ENCODE peak calls at places on chromosome X, in five cellular contexts. N, A, J, V and B are unnamed samples.

GRCh38 chrX:134237363-134237702 is 351 bp downstream of the CCDC160 start:
- DNase-seq in N (no peak), V (no peak), A (no peak), J (no peak), B (no peak)

GRCh38 chrX:16022580-16023170 is 100.7 kb upstream of the GRPR start:
- DNase-seq in A (no peak), V (no peak), N (no peak), J (no peak), B (no peak)

GRCh38 chrX:107654778-107655761 is 26.8 kb downstream of the PRPS1 start:
- DNase-seq in A (peak), V (peak), J (peak), N (no peak), B (peak)

GRCh38 chrX:19593684-19594083 is 78.4 kb upstream of the MAP3K15 start:
- DNase-seq in V (peak), J (no peak), N (no peak), A (no peak), B (no peak)

GRCh38 chrX:129679856-129680255 is 25.1 kb upstream of the APLN start:
- DNase-seq in V (no peak), A (no peak), N (no peak), J (no peak), B (no peak)

GRCh38 chrX:122890729-122891128 is 293.3 kb upstream of the GRIA3 start:
- DNase-seq in J (no peak), V (no peak), A (no peak), N (no peak), B (no peak)

GRCh38 chrX:1661048-1661921 is 46.4 kb downstream of the ASMT start:
- DNase-seq in V (peak), N (peak), J (peak), A (peak), B (peak)

GRCh38 chrX:141969706-141970105 is 66.0 kb downstream of the MAGEC1 start:
- DNase-seq in A (no peak), J (no peak), N (no peak), V (no peak), B (no peak)

GRCh38 chrX:18895157-18895952 is 88.6 kb downstream of the PHKA2 start:
- DNase-seq in A (no peak), N (no peak), V (no peak), J (no peak), B (no peak)

GRCh38 chrX:41722816-41723215 is 1.2 kb upstream of the GPR82 start:
- DNase-seq in N (no peak), J (no peak), A (no peak), V (no peak), B (no peak)

GRCh38 chrX:154458116-154458953 is at the start of gene PLXNA3:
- DNase-seq in V (no peak), A (no peak), J (peak), N (no peak), B (peak)

GRCh38 chrX:40721489-40722106 is 13.7 kb downstream of the MED14 start:
- DNase-seq in V (no peak), J (no peak), A (no peak), N (no peak), B (no peak)

GRCh38 chrX:56765816-56766553 is 36.9 kb downstream of the NBDY start:
- DNase-seq in A (no peak), N (no peak), V (no peak), J (no peak), B (no peak)

GRCh38 chrX:15524417-15524816 is 23.8 kb downstream of the BMX start:
- DNase-seq in J (no peak), N (no peak), V (no peak), A (no peak), B (no peak)

GRCh38 chrX:129957241-129958099 is 25.0 kb upstream of the BCORL1 start:
- DNase-seq in J (peak), A (no peak), N (peak), V (no peak), B (peak)

GRCh38 chrX:115616943-115617563 is 56.1 kb downstream of the PLS3 start:
- DNase-seq in N (peak), V (no peak), A (peak), J (no peak), B (no peak)

GRCh38 chrX:40104649-40105015 is 6.9 kb upstream of the BCOR start:
- DNase-seq in V (no peak), N (no peak), J (no peak), A (no peak), B (no peak)

GRCh38 chrX:114841051-114841450 is 176.4 kb downstream of the IL13RA2 start:
- DNase-seq in A (no peak), V (no peak), J (no peak), N (no peak), B (no peak)

GRCh38 chrX:39331062-39331704 is 529.9 kb downstream of the MID1IP1 start:
- DNase-seq in J (no peak), V (no peak), A (no peak), N (peak), B (no peak)

GRCh38 chrX:1392376-1393130 is 640 bp upstream of the SLC25A6 start:
- DNase-seq in J (peak), V (no peak), N (no peak), A (no peak), B (peak)

GRCh38 chrX:40855411-40855810 is 120.1 kb upstream of the MED14 start:
- DNase-seq in V (no peak), A (no peak), J (no peak), N (no peak), B (no peak)

GRCh38 chrX:107734646-107735045 is 40.9 kb downstream of the TSC22D3 start:
- DNase-seq in N (no peak), J (no peak), A (no peak), V (no peak), B (no peak)

GRCh38 chrX:15056044-15056443 is 182.8 kb downstream of the MOSPD2 start:
- DNase-seq in V (no peak), J (no peak), A (no peak), N (no peak), B (no peak)

GRCh38 chrX:141815904-141816303 is 22.2 kb upstream of the MAGEC3 start:
- DNase-seq in A (no peak), J (no peak), V (no peak), N (no peak), B (no peak)

GRCh38 chrX:112841114-112841819 is 636 bp upstream of the AMOT start:
- DNase-seq in N (no peak), V (peak), A (peak), J (peak), B (peak)

GRCh38 chrX:21723097-21723496 is 34.8 kb downstream of the SMPX start:
- DNase-seq in A (no peak), N (no peak), J (no peak), V (no peak), B (no peak)

GRCh38 chrX:2500681-2501151 is at the start of the genes DHRSX and ZBED1:
- DNase-seq in A (no peak), N (no peak), V (no peak), J (peak), B (peak)

GRCh38 chrX:57265126-57265525 is 21.4 kb upstream of the FAAH2 start:
- DNase-seq in N (no peak), V (no peak), A (no peak), J (no peak), B (no peak)

GRCh38 chrX:21926116-21926515 is 14.4 kb upstream of the SMS start:
- DNase-seq in J (no peak), N (no peak), A (no peak), V (no peak), B (no peak)

GRCh38 chrX:57929373-57929772 is 19.1 kb upstream of the ZXDA start:
- DNase-seq in N (no peak), J (no peak), A (no peak), V (peak), B (peak)

GRCh38 chrX:45667666-45668065 is 467.0 kb upstream of the DIPK2B start:
- DNase-seq in V (no peak), J (no peak), A (no peak), N (no peak), B (no peak)
- TF ChIP-seq ATF2 in V (no peak), J (no peak), A (no peak), N (no peak), B (no peak)

GRCh38 chrX:12702509-12703091 is 88.6 kb upstream of the PRPS2 start:
- DNase-seq in N (no peak), A (no peak), J (peak), V (peak), B (peak)
- TF ChIP-seq USF2 in N (no peak), A (no peak), J (no peak), V (no peak), B (no peak)

GRCh38 chrX:17355976-17356375 is 19.0 kb upstream of the NHS start:
- DNase-seq in J (no peak), V (no peak), A (no peak), N (no peak), B (no peak)
- TF ChIP-seq ATF2 in J (no peak), V (no peak), A (no peak), N (no peak), B (no peak)

GRCh38 chrX:30060718-30061117 is 154.6 kb upstream of the MAGEB2 start:
- DNase-seq in J (no peak), N (no peak), A (no peak), V (no peak), B (peak)
- TF ChIP-seq USF2 in J (no peak), N (no peak), A (no peak), V (no peak), B (no peak)

DNA sequence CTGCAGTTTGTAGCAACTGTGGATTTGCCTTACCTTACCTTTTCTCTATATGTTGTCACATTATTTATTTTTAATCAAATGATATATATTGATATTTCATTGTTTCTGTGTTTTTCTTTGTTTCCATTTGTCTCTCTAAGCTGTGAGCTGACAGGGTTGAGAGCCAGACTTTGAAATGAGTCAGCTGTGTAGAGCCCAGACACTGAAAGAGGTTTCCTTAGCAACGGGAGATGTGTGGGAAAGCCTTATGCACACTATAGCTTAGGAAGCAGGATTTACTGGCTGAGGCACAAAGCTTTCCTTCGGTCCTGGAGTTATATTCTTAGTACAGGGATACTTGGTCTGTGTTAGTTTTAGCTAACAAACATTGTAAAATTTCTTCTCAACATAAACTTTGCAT is 192.2 kb downstream of the FGF13 start:
- DNase-seq in N (no peak), V (no peak), A (no peak), J (no peak), B (no peak)
- TF ChIP-seq ATF2 in N (no peak), V (no peak), A (no peak), J (no peak), B (no peak)

GRCh38 chrX:111375747-111376146 is 36.2 kb downstream of the DCX start:
- DNase-seq in N (no peak), V (no peak), A (no peak), J (no peak), B (no peak)
- TF ChIP-seq USF2 in N (no peak), V (no peak), A (no peak), J (no peak), B (no peak)

GRCh38 chrX:105696870-105697269 is 125.5 kb upstream of the NRK start:
- DNase-seq in N (no peak), V (no peak), J (no peak), A (no peak), B (no peak)

GRCh38 chrX:105695451-105695850 is 126.9 kb upstream of the NRK start:
- DNase-seq in N (no peak), J (no peak), V (no peak), A (no peak), B (no peak)

GRCh38 chrX:105700316-105700715 is 122.0 kb upstream of the NRK start:
- DNase-seq in A (no peak), J (no peak), N (no peak), V (no peak), B (no peak)

GRCh38 chrX:105698386-105698785 is 124.0 kb upstream of the NRK start:
- DNase-seq in N (no peak), J (no peak), V (no peak), A (no peak), B (no peak)

DNA sequence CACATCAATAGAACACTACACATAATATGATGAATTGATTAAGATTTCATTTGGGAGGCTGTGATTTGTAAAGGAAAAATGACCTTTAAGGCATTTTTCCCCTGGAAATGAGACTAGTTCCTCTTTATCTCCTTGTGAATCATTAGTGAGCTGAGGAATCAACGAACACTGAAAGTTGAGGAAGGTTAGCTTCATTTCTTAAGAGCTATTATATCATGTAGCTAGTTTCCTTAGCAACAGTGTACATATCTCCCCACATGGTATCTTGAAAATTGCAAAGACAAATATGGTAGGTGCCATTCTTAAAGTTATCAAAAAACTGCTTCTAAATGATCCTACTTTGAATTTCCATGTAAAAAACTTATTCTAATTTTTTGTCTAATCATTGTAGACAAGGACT is 127.5 kb upstream of the NRK start:
- DNase-seq in V (no peak), J (no peak), A (no peak), N (no peak), B (no peak)
- TF ChIP-seq ATF2 in V (no peak), J (no peak), A (no peak), N (no peak), B (no peak)

GRCh38 chrX:44568196-44568595 is 25.5 kb upstream of the FUNDC1 start:
- DNase-seq in V (no peak), J (no peak), A (no peak), N (no peak), B (no peak)
- TF ChIP-seq USF2 in V (no peak), J (no peak), A (no peak), N (no peak), B (no peak)